ENCODE peak calls at places on chromosomes 11 and 22, in ten cellular contexts. E is foreskin fibroblast, Q is pancreas, I is HFF-Myc, S is GM10248, A is neural crest cell, F is endothelial cell, M is BJ, O is epithelial cell of proximal tubule, H is upper lobe of right lung. Z is an unnamed sample.

GRCh38 chr22:17300926-17301325 is 68.3 kb upstream of the CECR2 start:
- DNase-seq in E (no peak), Q (peak), I (no peak), S (no peak), A (no peak), F (no peak), M (no peak), O (no peak), H (no peak), Z (no peak)

GRCh38 chr22:43173566-43173965 is 13.4 kb downstream of the TTLL12 start:
- DNase-seq in E (no peak), Q (no peak), I (no peak), S (no peak), A (no peak), F (no peak), M (no peak), O (no peak), H (no peak), Z (no peak)

GRCh38 chr22:25749420-25750169 is 7.6 kb downstream of the MYO18B start:
- DNase-seq in E (no peak), Q (no peak), I (no peak), S (peak), A (no peak), F (no peak), M (no peak), O (no peak), H (no peak), Z (no peak)

GRCh38 chr11:2776351-2777061 is 76.7 kb upstream of the KCNQ1OT1 start:
- DNase-seq in E (no peak), Q (peak), I (no peak), S (no peak), A (peak), F (peak), M (no peak), O (no peak), H (peak), Z (peak)

GRCh38 chr11:66882540-66882939 is 25.7 kb downstream of the LRFN4 start:
- DNase-seq in E (no peak), Q (no peak), I (no peak), S (no peak), A (no peak), F (no peak), M (no peak), O (no peak), H (no peak), Z (no peak)

GRCh38 chr22:25979968-25980367 is 189.3 kb upstream of the SEZ6L start:
- DNase-seq in E (no peak), Q (no peak), I (no peak), S (no peak), A (no peak), F (no peak), M (no peak), O (no peak), H (no peak), Z (no peak)

GRCh38 chr22:19766506-19767426 is 6.2 kb downstream of the TBX1 start:
- DNase-seq in E (peak), Q (peak), I (no peak), S (no peak), A (no peak), F (peak), M (no peak), O (no peak), H (peak), Z (peak)

GRCh38 chr11:55969845-55970244 is at the start of gene OR10AG1:
- DNase-seq in E (no peak), Q (no peak), I (no peak), S (no peak), A (no peak), F (no peak), M (no peak), O (no peak), H (no peak), Z (no peak)

GRCh38 chr22:20566420-20567260 is 59.2 kb downstream of the MED15 start:
- DNase-seq in E (peak), Q (peak), I (no peak), S (no peak), A (no peak), F (no peak), M (no peak), O (no peak), H (peak), Z (no peak)

GRCh38 chr11:100574894-100575769 is 112.0 kb upstream of the ARHGAP42 start:
- DNase-seq in E (peak), Q (no peak), I (no peak), S (no peak), A (no peak), F (no peak), M (no peak), O (no peak), H (no peak), Z (no peak)

GRCh38 chr11:60563553-60564235 is 48.5 kb downstream of the MS4A13 start:
- DNase-seq in E (no peak), Q (no peak), I (peak), S (no peak), A (no peak), F (no peak), M (no peak), O (no peak), H (no peak), Z (peak)

GRCh38 chr11:78210000-78210608 is 21.4 kb downstream of the USP35 start:
- DNase-seq in E (no peak), Q (no peak), I (no peak), S (no peak), A (no peak), F (peak), M (no peak), O (no peak), H (peak), Z (no peak)

GRCh38 chr11:46293616-46294015 is 16.2 kb downstream of the CREB3L1 start:
- DNase-seq in E (peak), Q (no peak), I (peak), S (no peak), A (no peak), F (no peak), M (peak), O (no peak), H (no peak), Z (no peak)

GRCh38 chr11:79626135-79626748 is 185.4 kb upstream of the TENM4 start:
- DNase-seq in E (no peak), Q (no peak), I (no peak), S (no peak), A (no peak), F (no peak), M (no peak), O (peak), H (no peak), Z (no peak)

GRCh38 chr11:72996959-72997358 is 145.2 kb downstream of the FCHSD2 start:
- DNase-seq in E (no peak), Q (no peak), I (no peak), S (no peak), A (no peak), F (no peak), M (no peak), O (no peak), H (no peak), Z (no peak)

GRCh38 chr11:19094859-19095258 is 22.1 kb upstream of the ZDHHC13 start:
- DNase-seq in E (no peak), Q (no peak), I (no peak), S (no peak), A (no peak), F (no peak), M (no peak), O (no peak), H (no peak), Z (no peak)

GRCh38 chr22:30752771-30753170 is 58.1 kb downstream of the OSBP2 start:
- DNase-seq in E (no peak), Q (no peak), I (no peak), S (no peak), A (no peak), F (no peak), M (no peak), O (no peak), H (no peak), Z (no peak)

GRCh38 chr11:125348704-125349635 is 147.1 kb downstream of the FEZ1 start:
- DNase-seq in E (peak), Q (peak), I (no peak), S (peak), A (peak), F (peak), M (no peak), O (no peak), H (peak), Z (peak)

GRCh38 chr11:107598225-107599139 is 7.5 kb downstream of the ELMOD1 start:
- DNase-seq in E (peak), Q (no peak), I (no peak), S (peak), A (no peak), F (peak), M (no peak), O (no peak), H (peak), Z (peak)

GRCh38 chr11:116457336-116458007 is 315.3 kb downstream of the BUD13 start:
- DNase-seq in E (no peak), Q (no peak), I (no peak), S (no peak), A (no peak), F (no peak), M (no peak), O (no peak), H (no peak), Z (peak)

GRCh38 chr22:40976866-40977700 is 25.9 kb downstream of the RBX1 start:
- DNase-seq in E (no peak), Q (no peak), I (no peak), S (no peak), A (no peak), F (no peak), M (no peak), O (no peak), H (no peak), Z (no peak)

GRCh38 chr11:11416502-11416901 is 63.5 kb upstream of the CSNK2A3 start:
- DNase-seq in E (no peak), Q (no peak), I (no peak), S (no peak), A (no peak), F (no peak), M (no peak), O (no peak), H (no peak), Z (no peak)

GRCh38 chr11:57913713-57914704 is 109.7 kb upstream of the OR9Q1 start:
- DNase-seq in E (no peak), Q (no peak), I (no peak), S (no peak), A (no peak), F (no peak), M (no peak), O (no peak), H (no peak), Z (no peak)

GRCh38 chr11:117733311-117733710 is 63.7 kb downstream of the DSCAML1 start:
- DNase-seq in E (no peak), Q (no peak), I (no peak), S (no peak), A (no peak), F (no peak), M (no peak), O (no peak), H (peak), Z (no peak)

GRCh38 chr22:17410576-17410975 is 41.3 kb downstream of the CECR2 start:
- DNase-seq in E (no peak), Q (no peak), I (no peak), S (no peak), A (no peak), F (no peak), M (no peak), O (no peak), H (no peak), Z (no peak)

GRCh38 chr11:63459586-63459985 is 31.4 kb downstream of the PLAAT5 start:
- DNase-seq in E (no peak), Q (no peak), I (no peak), S (no peak), A (no peak), F (no peak), M (no peak), O (no peak), H (no peak), Z (peak)

DNA sequence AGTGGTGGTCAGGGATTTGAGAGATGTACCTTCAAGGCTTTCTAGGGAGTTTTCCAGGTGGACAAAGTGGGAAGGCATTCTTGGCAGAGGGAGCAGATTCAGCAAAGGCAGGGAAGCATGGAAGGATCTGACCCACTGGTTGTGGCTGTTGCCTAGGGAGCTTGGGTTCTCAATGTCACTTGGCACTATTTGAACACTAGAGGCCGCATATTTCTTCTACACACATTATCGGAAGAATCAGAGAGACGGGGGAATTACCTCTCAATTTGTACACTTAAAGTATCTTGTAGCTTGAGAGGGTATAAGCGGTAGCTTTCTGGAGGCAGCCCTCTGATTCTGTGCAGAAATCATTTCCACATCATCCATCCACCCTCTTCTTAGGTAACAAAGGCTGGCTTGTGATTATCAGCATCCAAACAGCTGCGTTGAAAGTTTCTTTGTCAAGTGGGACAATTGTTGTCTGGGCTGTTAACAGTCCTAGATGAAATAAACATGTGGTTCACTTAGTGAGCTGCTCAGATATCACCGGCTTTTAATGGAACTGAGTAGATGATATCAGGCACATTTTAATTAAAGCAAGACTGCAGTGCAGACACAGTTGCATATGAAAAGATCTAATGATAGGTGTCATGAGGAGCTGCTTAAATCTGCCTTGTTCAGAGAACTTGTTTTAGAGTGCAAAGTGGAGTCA is 2.6 kb downstream of the NELL1 start:
- DNase-seq in E (no peak), Q (no peak), I (no peak), S (no peak), A (no peak), F (no peak), M (no peak), O (peak), H (no peak), Z (no peak)
- TF ChIP-seq CTCF in E (no peak), Q (no peak), I (peak), S (peak), A (peak), F (no peak), M (peak), O (peak), H (no peak), Z (peak)

GRCh38 chr11:119155733-119156492 is 7.1 kb downstream of the ABCG4 start:
- DNase-seq in E (no peak), Q (no peak), I (no peak), S (no peak), A (no peak), F (peak), M (no peak), O (no peak), H (no peak), Z (peak)
- TF ChIP-seq CTCF in E (peak), Q (no peak), I (peak), S (no peak), A (peak), F (no peak), M (peak), O (no peak), H (peak), Z (peak)

GRCh38 chr11:70842256-70842655 is 410.1 kb downstream of the SHANK2 start:
- DNase-seq in E (no peak), Q (no peak), I (no peak), S (no peak), A (no peak), F (no peak), M (no peak), O (no peak), H (no peak), Z (no peak)
- TF ChIP-seq CTCF in E (no peak), Q (no peak), I (no peak), S (no peak), A (no peak), F (no peak), M (no peak), O (no peak), H (no peak), Z (no peak)

GRCh38 chr22:33126881-33127280 is 68.7 kb upstream of the SYN3 start:
- DNase-seq in E (no peak), Q (no peak), I (no peak), S (no peak), A (no peak), F (no peak), M (no peak), O (no peak), H (no peak), Z (peak)
- TF ChIP-seq CTCF in E (no peak), Q (no peak), I (no peak), S (no peak), A (peak), F (no peak), M (no peak), O (peak), H (no peak), Z (peak)

DNA sequence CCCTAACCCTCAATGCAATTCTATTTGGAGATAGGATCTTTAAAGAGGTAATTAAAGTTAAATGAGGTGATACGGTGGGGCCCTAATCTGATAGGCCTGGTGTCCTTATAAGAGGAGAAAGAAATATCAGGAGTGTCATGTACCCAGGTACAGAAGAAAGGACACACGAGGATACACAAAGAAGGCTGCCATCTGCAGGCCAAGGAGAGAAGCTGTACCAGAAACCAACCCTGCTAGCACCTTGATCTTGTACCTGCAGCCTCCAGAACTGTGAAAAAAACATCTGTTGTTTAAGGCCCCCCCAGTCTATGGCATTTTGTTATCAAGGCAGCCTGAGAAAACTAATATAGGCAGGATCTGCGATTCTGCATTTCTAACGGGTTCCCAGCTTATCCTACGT is 44.2 kb downstream of the FBXO7 start:
- DNase-seq in E (no peak), Q (no peak), I (no peak), S (no peak), A (no peak), F (no peak), M (no peak), O (no peak), H (no peak), Z (no peak)
- TF ChIP-seq CTCF in E (no peak), Q (no peak), I (peak), S (peak), A (peak), F (no peak), M (no peak), O (peak), H (peak), Z (peak)